ENCODE peak calls at places on chromosomes 11 and 22, in five cellular contexts. One of them, this sample, is unnamed.

GRCh38 chr11:9267680-9268079 is 2.5 kb upstream of the DENND5A start:
- DNase-seq in HepG2: no peak
- DNase-seq in H1: no peak
- DNase-seq in breast epithelium: no peak
- DNase-seq in body of pancreas: no peak
- DNase-seq in this sample: no peak

GRCh38 chr11:66728760-66729385 is at the start of gene SPTBN2:
- DNase-seq in HepG2: no peak
- DNase-seq in H1: no peak
- DNase-seq in breast epithelium: peak; percentile 34
- DNase-seq in body of pancreas: no peak
- DNase-seq in this sample: no peak

GRCh38 chr11:105132716-105133511 is 6.7 kb downstream of the CARD18 start:
- DNase-seq in HepG2: peak; percentile 6
- DNase-seq in H1: no peak
- DNase-seq in breast epithelium: no peak
- DNase-seq in body of pancreas: no peak
- DNase-seq in this sample: no peak

GRCh38 chr22:37262346-37262745 is 18.3 kb upstream of the RAC2 start:
- DNase-seq in HepG2: no peak
- DNase-seq in H1: no peak
- DNase-seq in breast epithelium: no peak
- DNase-seq in body of pancreas: no peak
- DNase-seq in this sample: no peak

GRCh38 chr11:13206086-13206640 is 71.4 kb upstream of the BMAL1 start:
- DNase-seq in HepG2: no peak
- DNase-seq in H1: no peak
- DNase-seq in breast epithelium: no peak
- DNase-seq in body of pancreas: no peak
- DNase-seq in this sample: no peak

GRCh38 chr11:12149672-12150225 is 39.4 kb downstream of the MICAL2 start:
- DNase-seq in HepG2: no peak
- DNase-seq in H1: no peak
- DNase-seq in breast epithelium: no peak
- DNase-seq in body of pancreas: no peak
- DNase-seq in this sample: no peak

GRCh38 chr22:43378011-43378704 is 33.7 kb upstream of the MPPED1 start:
- DNase-seq in HepG2: peak; percentile 97
- DNase-seq in H1: no peak
- DNase-seq in breast epithelium: no peak
- DNase-seq in body of pancreas: peak; percentile 70
- DNase-seq in this sample: no peak

GRCh38 chr22:48662476-48663150 is 1165.1 kb downstream of the BRD1 start:
- DNase-seq in HepG2: no peak
- DNase-seq in H1: no peak
- DNase-seq in breast epithelium: no peak
- DNase-seq in body of pancreas: no peak
- DNase-seq in this sample: no peak

GRCh38 chr22:21635771-21636510 is 3.4 kb downstream of the CCDC116 start:
- DNase-seq in HepG2: no peak
- DNase-seq in H1: no peak
- DNase-seq in breast epithelium: no peak
- DNase-seq in body of pancreas: no peak
- DNase-seq in this sample: no peak

GRCh38 chr11:117187428-117187798 is 8.9 kb downstream of the SIDT2 start:
- DNase-seq in HepG2: no peak
- DNase-seq in H1: no peak
- DNase-seq in breast epithelium: peak; percentile 25
- DNase-seq in body of pancreas: no peak
- DNase-seq in this sample: no peak

GRCh38 chr11:44138980-44139379 is 43.5 kb downstream of the EXT2 start:
- DNase-seq in HepG2: no peak
- DNase-seq in H1: no peak
- DNase-seq in breast epithelium: no peak
- DNase-seq in body of pancreas: no peak
- DNase-seq in this sample: no peak

GRCh38 chr22:19865141-19865829 is 10.6 kb upstream of the GNB1L start:
- DNase-seq in HepG2: no peak
- DNase-seq in H1: no peak
- DNase-seq in breast epithelium: no peak
- DNase-seq in body of pancreas: no peak
- DNase-seq in this sample: no peak

GRCh38 chr11:114607753-114608459 is 12.3 kb upstream of the NXPE4 start:
- DNase-seq in HepG2: no peak
- DNase-seq in H1: no peak
- DNase-seq in breast epithelium: no peak
- DNase-seq in body of pancreas: no peak
- DNase-seq in this sample: no peak

GRCh38 chr22:35072939-35073338 is 7.0 kb downstream of the ISX start:
- DNase-seq in HepG2: no peak
- DNase-seq in H1: no peak
- DNase-seq in breast epithelium: no peak
- DNase-seq in body of pancreas: no peak
- DNase-seq in this sample: no peak

GRCh38 chr11:95121687-95122086 is 32.0 kb downstream of the ENDOD1 start:
- DNase-seq in HepG2: peak; percentile 9
- DNase-seq in H1: no peak
- DNase-seq in breast epithelium: no peak
- DNase-seq in body of pancreas: no peak
- DNase-seq in this sample: no peak

GRCh38 chr22:36493690-36494110 is 12.3 kb upstream of the TXN2 start:
- DNase-seq in HepG2: no peak
- DNase-seq in H1: no peak
- DNase-seq in breast epithelium: no peak
- DNase-seq in body of pancreas: no peak
- DNase-seq in this sample: no peak

GRCh38 chr11:86043765-86044534 is 24.9 kb downstream of the PICALM start:
- DNase-seq in HepG2: no peak
- DNase-seq in H1: no peak
- DNase-seq in breast epithelium: no peak
- DNase-seq in body of pancreas: no peak
- DNase-seq in this sample: no peak

GRCh38 chr11:118997627-118998387 is at the start of gene CENATAC:
- DNase-seq in HepG2: peak; percentile 91
- DNase-seq in H1: peak; percentile 77
- DNase-seq in breast epithelium: peak; percentile 87
- DNase-seq in body of pancreas: peak; percentile 95
- DNase-seq in this sample: peak; percentile 51

GRCh38 chr11:44377121-44377520 is 67.2 kb upstream of the ALX4 start:
- DNase-seq in HepG2: no peak
- DNase-seq in H1: no peak
- DNase-seq in breast epithelium: no peak
- DNase-seq in body of pancreas: no peak
- DNase-seq in this sample: no peak

GRCh38 chr11:74822187-74822586 is 73.5 kb downstream of the RNF169 start:
- DNase-seq in HepG2: no peak
- DNase-seq in H1: no peak
- DNase-seq in breast epithelium: no peak
- DNase-seq in body of pancreas: no peak
- DNase-seq in this sample: no peak

GRCh38 chr11:16832193-16832539 is 93.7 kb downstream of the C11orf58 start:
- DNase-seq in HepG2: no peak
- DNase-seq in H1: no peak
- DNase-seq in breast epithelium: no peak
- DNase-seq in body of pancreas: no peak
- DNase-seq in this sample: no peak

GRCh38 chr11:82864268-82864667 is 36.0 kb downstream of the PRCP start:
- DNase-seq in HepG2: peak; percentile 57
- DNase-seq in H1: peak; percentile 15
- DNase-seq in breast epithelium: no peak
- DNase-seq in body of pancreas: peak; percentile 46
- DNase-seq in this sample: no peak

GRCh38 chr11:44334356-44335004 is 24.5 kb upstream of the ALX4 start:
- DNase-seq in HepG2: no peak
- DNase-seq in H1: no peak
- DNase-seq in breast epithelium: no peak
- DNase-seq in body of pancreas: no peak
- DNase-seq in this sample: no peak

GRCh38 chr11:47800759-47801158 is 33.6 kb upstream of the FNBP4 start:
- DNase-seq in HepG2: no peak
- DNase-seq in H1: no peak
- DNase-seq in breast epithelium: no peak
- DNase-seq in body of pancreas: no peak
- DNase-seq in this sample: no peak

GRCh38 chr11:23573430-23573829 is 713.2 kb upstream of the CCDC179 start:
- DNase-seq in HepG2: no peak
- DNase-seq in H1: no peak
- DNase-seq in breast epithelium: no peak
- DNase-seq in body of pancreas: no peak
- DNase-seq in this sample: no peak

GRCh38 chr11:117375960-117376359 is 48.3 kb downstream of the CEP164 start:
- DNase-seq in HepG2: no peak
- DNase-seq in H1: no peak
- DNase-seq in breast epithelium: no peak
- DNase-seq in body of pancreas: no peak
- DNase-seq in this sample: no peak

GRCh38 chr11:131980878-131981668 is 610.7 kb downstream of the NTM start:
- DNase-seq in HepG2: no peak
- DNase-seq in H1: no peak
- DNase-seq in breast epithelium: no peak
- DNase-seq in body of pancreas: no peak
- DNase-seq in this sample: no peak

GRCh38 chr11:87967459-87967858 is 207.8 kb downstream of the RAB38 start:
- DNase-seq in HepG2: no peak
- DNase-seq in H1: peak; percentile 21
- DNase-seq in breast epithelium: no peak
- DNase-seq in body of pancreas: no peak
- DNase-seq in this sample: no peak

DNA sequence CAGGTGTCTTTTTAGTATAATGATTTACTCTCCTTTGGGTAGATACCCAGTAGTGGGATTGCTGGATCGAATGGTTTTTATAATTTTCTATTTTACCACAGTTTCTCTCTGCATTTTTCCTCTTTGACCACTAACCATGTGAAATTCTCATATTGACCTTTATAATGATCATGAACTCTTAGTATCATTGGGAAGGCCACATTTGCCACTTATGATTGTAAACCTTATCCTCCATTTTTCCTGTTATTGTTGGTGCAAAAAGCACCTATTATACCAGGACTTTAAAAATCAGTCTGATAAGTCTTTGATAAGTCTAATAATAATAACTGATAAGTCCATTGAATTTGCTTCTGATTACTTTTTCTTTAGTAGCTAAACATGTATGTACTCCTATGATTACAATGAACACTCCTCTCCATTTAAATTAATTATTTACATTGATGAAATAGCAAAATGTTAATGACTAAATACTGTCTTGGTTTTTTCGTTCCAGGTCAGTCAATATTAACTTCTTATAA is 9.6 kb downstream of the NEAT1 start:
- DNase-seq in HepG2: no peak
- DNase-seq in H1: no peak
- DNase-seq in breast epithelium: no peak
- DNase-seq in body of pancreas: no peak
- DNase-seq in this sample: no peak
- TF ChIP-seq POLR2A in HepG2: peak; percentile 44
- TF ChIP-seq POLR2A in H1: no peak
- TF ChIP-seq POLR2A in breast epithelium: no peak
- TF ChIP-seq POLR2A in body of pancreas: no peak
- TF ChIP-seq POLR2A in this sample: no peak

GRCh38 chr11:2649400-2649799 is 50.4 kb downstream of the KCNQ1OT1 start:
- DNase-seq in HepG2: no peak
- DNase-seq in H1: no peak
- DNase-seq in breast epithelium: no peak
- DNase-seq in body of pancreas: no peak
- DNase-seq in this sample: no peak
- H3K9me3 ChIP-seq in HepG2: peaks cover 100% of the 10 kb centered on the region
- H3K9me3 ChIP-seq in H1: peaks cover 84% of the 10 kb centered on the region
- H3K9me3 ChIP-seq in breast epithelium: peaks cover 52% of the 10 kb centered on the region
- H3K9me3 ChIP-seq in body of pancreas: no peaks in the 10 kb centered on the region
- H3K9me3 ChIP-seq in this sample: peaks cover 43% of the 10 kb centered on the region

GRCh38 chr22:44736581-44737413 is 15.6 kb upstream of the ARHGAP8 start:
- DNase-seq in HepG2: no peak
- DNase-seq in H1: no peak
- DNase-seq in breast epithelium: no peak
- DNase-seq in body of pancreas: no peak
- DNase-seq in this sample: no peak

GRCh38 chr22:44733426-44734106 is 18.8 kb upstream of the ARHGAP8 start:
- DNase-seq in HepG2: no peak
- DNase-seq in H1: no peak
- DNase-seq in breast epithelium: no peak
- DNase-seq in body of pancreas: no peak
- DNase-seq in this sample: no peak

GRCh38 chr22:44735518-44736428 is 16.6 kb upstream of the ARHGAP8 start:
- DNase-seq in HepG2: peak; percentile 44
- DNase-seq in H1: peak; percentile 49
- DNase-seq in breast epithelium: peak; percentile 79
- DNase-seq in body of pancreas: peak; percentile 81
- DNase-seq in this sample: no peak

GRCh38 chr22:44734278-44734677 is 18.1 kb upstream of the ARHGAP8 start:
- DNase-seq in HepG2: no peak
- DNase-seq in H1: no peak
- DNase-seq in breast epithelium: no peak
- DNase-seq in body of pancreas: no peak
- DNase-seq in this sample: no peak

GRCh38 chr22:44734801-44735517 is 17.4 kb upstream of the ARHGAP8 start:
- DNase-seq in HepG2: no peak
- DNase-seq in H1: no peak
- DNase-seq in breast epithelium: no peak
- DNase-seq in body of pancreas: no peak
- DNase-seq in this sample: no peak
- H3K27me3 ChIP-seq in HepG2: no peaks in the 10 kb centered on the region
- H3K27me3 ChIP-seq in H1: no peaks in the 10 kb centered on the region
- H3K27me3 ChIP-seq in breast epithelium: no peaks in the 10 kb centered on the region
- H3K27me3 ChIP-seq in body of pancreas: no peaks in the 10 kb centered on the region
- H3K27me3 ChIP-seq in this sample: peaks cover 6% of the 10 kb centered on the region

GRCh38 chr11:28104984-28105383 is 3.0 kb downstream of the KIF18A start:
- DNase-seq in HepG2: no peak
- DNase-seq in H1: no peak
- DNase-seq in breast epithelium: no peak
- DNase-seq in body of pancreas: no peak
- DNase-seq in this sample: no peak

GRCh38 chr11:28104425-28104824 is 3.5 kb downstream of the KIF18A start:
- DNase-seq in HepG2: no peak
- DNase-seq in H1: no peak
- DNase-seq in breast epithelium: no peak
- DNase-seq in body of pancreas: no peak
- DNase-seq in this sample: no peak

GRCh38 chr11:28100665-28101064 is 7.3 kb downstream of the KIF18A start:
- DNase-seq in HepG2: peak; percentile 5
- DNase-seq in H1: no peak
- DNase-seq in breast epithelium: no peak
- DNase-seq in body of pancreas: no peak
- DNase-seq in this sample: no peak

GRCh38 chr11:28098257-28098656 is 9.7 kb downstream of the KIF18A start:
- DNase-seq in HepG2: no peak
- DNase-seq in H1: no peak
- DNase-seq in breast epithelium: no peak
- DNase-seq in body of pancreas: no peak
- DNase-seq in this sample: no peak

DNA sequence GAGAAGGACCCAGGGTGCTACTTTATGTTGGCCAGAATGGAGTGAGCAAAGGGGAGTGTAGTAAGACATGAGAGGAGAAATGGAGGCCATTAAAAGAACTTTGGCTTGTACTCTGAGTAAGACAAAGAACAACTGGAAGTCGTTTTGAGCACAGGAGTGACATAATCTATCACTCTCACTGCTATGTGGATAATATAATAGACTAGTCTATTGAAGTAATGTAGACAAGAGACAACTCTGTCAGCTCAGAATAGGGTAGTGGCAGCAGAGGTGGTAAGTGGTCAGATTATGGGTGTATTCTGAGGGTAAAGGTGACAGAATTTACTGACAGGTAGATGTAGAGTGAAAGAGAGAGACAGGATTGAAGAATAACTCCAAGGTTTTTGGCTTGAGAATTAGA is 8.2 kb downstream of the KIF18A start:
- DNase-seq in HepG2: no peak
- DNase-seq in H1: no peak
- DNase-seq in breast epithelium: no peak
- DNase-seq in body of pancreas: no peak
- DNase-seq in this sample: no peak
- TF ChIP-seq POLR2A in HepG2: no peak
- TF ChIP-seq POLR2A in H1: no peak
- TF ChIP-seq POLR2A in breast epithelium: no peak
- TF ChIP-seq POLR2A in body of pancreas: no peak
- TF ChIP-seq POLR2A in this sample: no peak

This sample was measured in esophagus squamous epithelium.